ENCODE peak calls at places on chromosomes 13 and 19, in ten cellular contexts. X is A549, D is body of pancreas, K is neural progenitor cell, G is choroid plexus epithelial cell, B is fibroblast of lung, C is skeletal muscle cell, I is left ventricle myocardium inferior, Y is retinal pigment epithelial cell, U is HCT116. Q is an unnamed sample.

GRCh38 chr13:61170791-61171330 is 244.8 kb downstream of the PCDH20 start:
- DNase-seq in Y (no peak), G (no peak), I (peak; percentile 13), B (no peak), C (no peak), X (no peak), D (no peak), K (no peak), U (no peak), Q (no peak)

GRCh38 chr13:22298530-22298929 is 627.7 kb downstream of the FGF9 start:
- DNase-seq in G (no peak), X (no peak), B (no peak), I (no peak), K (no peak), D (no peak), C (no peak), Y (no peak), U (no peak), Q (no peak)

GRCh38 chr13:28754698-28755545 is 36.2 kb upstream of the SLC46A3 start:
- DNase-seq in U (peak; percentile 19), I (peak; percentile 36), Y (no peak), X (peak; percentile 40), D (no peak), G (peak; percentile 84), K (no peak), C (no peak), B (peak; percentile 1), Q (peak; percentile 9)

GRCh38 chr13:73142091-73142490 is 83.3 kb downstream of the KLF5 start:
- DNase-seq in C (no peak), I (no peak), G (no peak), U (no peak), B (peak; percentile 4), X (no peak), K (peak; percentile 20), Y (peak; percentile 43), D (peak; percentile 24), Q (no peak)

GRCh38 chr13:23450340-23451046 is 17.0 kb upstream of the SACS start:
- DNase-seq in K (no peak), X (no peak), Y (no peak), C (no peak), G (no peak), U (no peak), I (no peak), D (no peak), B (no peak), Q (no peak)

GRCh38 chr19:18677156-18677555 is 6.3 kb upstream of the CRTC1 start:
- DNase-seq in K (no peak), D (no peak), X (no peak), U (no peak), Y (no peak), B (no peak), G (no peak), I (no peak), C (no peak), Q (no peak)

GRCh38 chr19:7787141-7787540 is 24.1 kb downstream of the CLEC4M start:
- DNase-seq in U (no peak), G (no peak), C (no peak), D (peak; percentile 73), K (no peak), X (no peak), I (peak; percentile 34), B (no peak), Y (no peak), Q (no peak)

GRCh38 chr13:98405107-98405571 is 171.8 kb downstream of the STK24 start:
- DNase-seq in C (no peak), U (no peak), D (peak; percentile 51), G (peak; percentile 22), Y (no peak), I (no peak), B (peak; percentile 29), X (no peak), K (peak; percentile 83), Q (no peak)

GRCh38 chr19:7294571-7295212 is 478 bp upstream of the INSR start:
- DNase-seq in G (no peak), B (peak; percentile 35), Y (no peak), D (peak; percentile 91), X (peak; percentile 76), U (peak; percentile 75), I (peak; percentile 82), C (peak; percentile 1), K (peak; percentile 69), Q (peak; percentile 33)

GRCh38 chr19:51798127-51798526 is 3.2 kb downstream of the FPR3 start:
- DNase-seq in X (no peak), U (no peak), Y (no peak), K (no peak), I (no peak), C (no peak), D (no peak), B (no peak), G (no peak), Q (no peak)

GRCh38 chr19:51798958-51799310 is 4.0 kb downstream of the FPR3 start:
- DNase-seq in G (no peak), C (no peak), X (no peak), I (peak; percentile 58), D (no peak), B (no peak), K (no peak), Y (no peak), U (no peak), Q (no peak)

GRCh38 chr19:51799998-51800848 is 5.3 kb downstream of the FPR3 start:
- DNase-seq in G (peak; percentile 96), Y (no peak), D (peak; percentile 29), X (no peak), I (peak; percentile 87), K (no peak), C (no peak), U (no peak), B (peak; percentile 85), Q (no peak)

GRCh38 chr19:51800849-51801244 is 5.9 kb downstream of the FPR3 start:
- DNase-seq in Y (no peak), G (no peak), D (no peak), X (no peak), U (no peak), B (no peak), K (no peak), C (no peak), I (no peak), Q (no peak)

DNA sequence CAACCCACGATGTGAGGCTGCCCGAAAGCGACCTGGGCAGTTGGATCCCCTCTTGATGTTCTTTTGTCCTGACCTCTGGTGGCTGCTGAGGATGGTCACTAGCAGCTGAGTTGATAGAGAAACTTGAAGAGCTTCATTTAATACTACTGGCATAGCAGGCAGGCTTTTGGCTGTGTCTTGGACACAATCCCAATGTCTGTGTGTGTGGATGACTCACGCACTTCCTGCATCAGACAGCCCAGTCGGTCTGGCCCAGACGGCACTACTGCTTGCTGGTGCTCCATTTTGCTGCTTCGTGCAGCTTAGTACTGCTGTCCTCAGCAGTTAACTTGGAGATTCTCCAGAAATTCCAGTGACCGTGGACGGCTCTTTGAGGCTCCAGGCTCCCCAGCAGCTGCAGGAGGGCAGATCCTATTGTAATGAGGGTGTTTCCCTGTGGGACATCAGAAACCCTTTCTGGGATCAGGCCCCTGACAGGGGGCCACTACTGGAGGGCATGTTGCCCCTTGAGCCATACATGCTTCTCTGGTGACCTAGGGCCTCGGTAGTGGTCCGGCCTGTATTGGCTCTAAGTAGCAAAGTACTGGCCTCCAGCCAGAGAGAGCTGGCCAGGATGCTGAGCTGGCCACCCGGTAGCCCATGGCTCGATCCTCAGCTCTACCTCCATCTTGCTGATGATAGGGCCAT is 4.5 kb downstream of the FPR3 start:
- DNase-seq in U (no peak), X (peak; percentile 13), Y (peak; percentile 84), I (peak; percentile 89), D (peak; percentile 54), B (peak; percentile 97), C (peak; percentile 93), K (no peak), G (peak; percentile 100), Q (no peak)
- H3K4me3 ChIP-seq in U (no peak overlapping the region), X (no peak overlapping the region), Y (no peak overlapping the region), I (peak overlapping the region; percentile 39), D (no peak overlapping the region), B (no peak overlapping the region), C (no peak overlapping the region), K (no peak overlapping the region), G (no peak overlapping the region), Q (no peak overlapping the region)

GRCh38 chr13:36297600-36298338 is at the start of gene CCDC169:
- DNase-seq in G (peak; percentile 52), I (peak; percentile 63), C (no peak), D (peak; percentile 80), X (peak; percentile 42), Y (peak; percentile 40), B (peak; percentile 67), U (no peak), K (peak; percentile 84), Q (no peak)
- H3K4me3 ChIP-seq in G (peak within 1 kb of the TSS; percentile 60), I (peak within 1 kb of the TSS; percentile 73), C (peak within 1 kb of the TSS; percentile 63), D (peak within 1 kb of the TSS; percentile 41), X (peak within 1 kb of the TSS; percentile 62), Y (peak within 1 kb of the TSS; percentile 75), B (peak within 1 kb of the TSS; percentile 83), U (no peak within 1 kb of the TSS), K (peak within 1 kb of the TSS; percentile 51), Q (no peak within 1 kb of the TSS)

DNA sequence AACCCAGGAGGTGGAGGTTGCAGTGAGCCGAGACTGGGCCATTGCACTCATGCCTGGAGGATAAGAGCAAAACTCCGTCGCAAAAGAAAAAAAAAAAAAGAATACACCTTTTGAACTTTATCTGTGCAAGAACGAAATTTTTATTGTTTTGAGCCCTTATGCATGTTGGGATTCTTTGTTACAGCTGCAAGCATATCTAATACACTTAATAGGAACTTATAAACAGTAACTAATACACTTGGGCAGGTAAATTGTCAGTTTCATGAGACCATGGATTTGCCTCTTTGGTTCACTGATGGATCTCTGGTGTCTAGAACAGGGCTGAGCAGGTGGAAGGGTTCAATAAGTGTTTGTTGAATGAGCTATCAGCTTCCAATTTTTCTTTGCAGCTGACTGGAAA is 108.1 kb downstream of the CACNA1A start:
- DNase-seq in B (no peak), K (no peak), C (no peak), D (no peak), Y (no peak), U (no peak), G (no peak), X (no peak), I (no peak), Q (no peak)
- H3K4me3 ChIP-seq in B (no peak overlapping the region), K (no peak overlapping the region), C (no peak overlapping the region), D (no peak overlapping the region), Y (no peak overlapping the region), U (peak overlapping the region; percentile 48), G (no peak overlapping the region), X (no peak overlapping the region), I (no peak overlapping the region), Q (no peak overlapping the region)

GRCh38 chr19:35932291-35932936 is 3.8 kb upstream of the LRFN3 start:
- DNase-seq in U (no peak), I (no peak), Y (no peak), D (no peak), G (no peak), C (no peak), K (no peak), B (no peak), X (no peak), Q (no peak)

GRCh38 chr19:35928507-35928906 is 7.7 kb upstream of the LRFN3 start:
- DNase-seq in D (no peak), I (no peak), G (no peak), K (no peak), U (no peak), B (no peak), X (no peak), C (no peak), Y (no peak), Q (no peak)

GRCh38 chr19:35935911-35936737 is at the start of gene LRFN3:
- DNase-seq in Y (no peak), G (peak; percentile 68), B (peak; percentile 68), D (peak; percentile 83), U (peak; percentile 57), X (peak; percentile 88), I (peak; percentile 78), C (peak; percentile 26), K (peak; percentile 95), Q (peak; percentile 60)

GRCh38 chr19:35931874-35932202 is 4.3 kb upstream of the LRFN3 start:
- DNase-seq in D (no peak), G (no peak), K (no peak), I (no peak), X (no peak), U (no peak), B (no peak), Y (no peak), C (no peak), Q (no peak)

GRCh38 chr19:35931161-35931873 is 4.9 kb upstream of the LRFN3 start:
- DNase-seq in K (peak; percentile 100), B (peak; percentile 99), G (peak; percentile 100), X (peak; percentile 100), U (peak; percentile 99), D (peak; percentile 99), C (peak; percentile 98), I (peak; percentile 99), Y (peak; percentile 97), Q (peak; percentile 99)
- H3K4me3 ChIP-seq in K (peak overlapping the region; percentile 41), B (no peak overlapping the region), G (peak overlapping the region; percentile 50), X (peak overlapping the region; percentile 39), U (peak overlapping the region; percentile 48), D (no peak overlapping the region), C (peak overlapping the region; percentile 37), I (peak overlapping the region; percentile 54), Y (peak overlapping the region; percentile 37), Q (peak overlapping the region; percentile 54)